ENCODE peak calls at places on chromosomes 7 and 10, in eight cellular contexts. Z is RWPE1, A is HepG2, N is A549, G is lower leg skin, P is GM10248, T is Panc1, D is lower lobe of right lung. B is an unnamed sample.

GRCh38 chr10:29257106-29257783 is 31.6 kb upstream of the LYZL1 start:
- DNase-seq in Z (peak; percentile 23), A (no peak), N (no peak), G (peak; percentile 65), P (no peak), T (no peak), D (no peak), B (no peak)

GRCh38 chr10:78176320-78177012 is 142.8 kb downstream of the RPS24 start:
- DNase-seq in Z (no peak), A (peak; percentile 15), N (no peak), G (no peak), P (no peak), T (no peak), D (no peak), B (no peak)

GRCh38 chr7:18345641-18346234 is 149.8 kb upstream of the HDAC9 start:
- DNase-seq in Z (peak; percentile 20), A (peak; percentile 35), N (peak; percentile 5), G (no peak), P (no peak), T (peak; percentile 43), D (no peak), B (no peak)

GRCh38 chr10:25933653-25934608 is at the start of gene MYO3A:
- DNase-seq in Z (no peak), A (no peak), N (no peak), G (no peak), P (peak; percentile 8), T (no peak), D (no peak), B (no peak)

GRCh38 chr7:117171106-117171505 is 151.8 kb downstream of the WNT2 start:
- DNase-seq in Z (no peak), A (peak; percentile 2), N (no peak), G (no peak), P (no peak), T (no peak), D (no peak), B (no peak)

GRCh38 chr7:25351761-25352160 is 123.5 kb upstream of the NPVF start:
- DNase-seq in Z (no peak), A (no peak), N (no peak), G (no peak), P (no peak), T (no peak), D (no peak), B (no peak)

GRCh38 chr7:30378275-30378674 is 93.9 kb downstream of the ZNRF2 start:
- DNase-seq in Z (no peak), A (peak; percentile 2), N (no peak), G (no peak), P (no peak), T (no peak), D (no peak), B (no peak)

GRCh38 chr7:19119901-19120486 is 2.6 kb upstream of the TWIST1 start:
- DNase-seq in Z (no peak), A (no peak), N (no peak), G (no peak), P (no peak), T (no peak), D (no peak), B (no peak)

GRCh38 chr10:32237644-32238345 is 109.2 kb downstream of the EPC1 start:
- DNase-seq in Z (peak; percentile 79), A (no peak), N (no peak), G (no peak), P (no peak), T (no peak), D (no peak), B (no peak)

GRCh38 chr10:121154846-121155245 is 303.7 kb downstream of the WDR11 start:
- DNase-seq in Z (peak; percentile 41), A (peak; percentile 72), N (no peak), G (peak; percentile 55), P (no peak), T (no peak), D (no peak), B (no peak)

GRCh38 chr10:6187278-6187677 is 15.5 kb upstream of the PFKFB3 start:
- DNase-seq in Z (no peak), A (no peak), N (no peak), G (no peak), P (no peak), T (no peak), D (no peak), B (no peak)

GRCh38 chr7:116672596-116673503 is 854 bp downstream of the MET start:
- DNase-seq in Z (no peak), A (peak; percentile 9), N (no peak), G (no peak), P (no peak), T (no peak), D (no peak), B (no peak)

GRCh38 chr7:151876112-151876898 is 610 bp downstream of the PRKAG2 start:
- DNase-seq in Z (peak; percentile 38), A (no peak), N (peak; percentile 35), G (peak; percentile 88), P (peak; percentile 45), T (no peak), D (peak; percentile 86), B (no peak)

GRCh38 chr7:105913947-105914346 is 37.5 kb upstream of the ATXN7L1 start:
- DNase-seq in Z (no peak), A (no peak), N (no peak), G (no peak), P (no peak), T (no peak), D (no peak), B (no peak)

GRCh38 chr7:151139791-151140190 is 27.7 kb downstream of the GBX1 start:
- DNase-seq in Z (no peak), A (no peak), N (no peak), G (no peak), P (no peak), T (no peak), D (no peak), B (no peak)

GRCh38 chr7:97342512-97342911 is 225.0 kb downstream of the SDHAF3 start:
- DNase-seq in Z (no peak), A (no peak), N (no peak), G (no peak), P (no peak), T (no peak), D (no peak), B (no peak)

GRCh38 chr10:12376211-12376610 is 26.9 kb downstream of the CAMK1D start:
- DNase-seq in Z (no peak), A (no peak), N (no peak), G (no peak), P (no peak), T (no peak), D (no peak), B (no peak)

GRCh38 chr10:36412942-36413341 is 712.5 kb upstream of the ANKRD30A start:
- DNase-seq in Z (peak; percentile 26), A (no peak), N (no peak), G (no peak), P (no peak), T (no peak), D (no peak), B (no peak)

GRCh38 chr10:125105155-125105554 is 55.2 kb downstream of the CTBP2 start:
- DNase-seq in Z (no peak), A (no peak), N (no peak), G (no peak), P (no peak), T (no peak), D (no peak), B (no peak)

GRCh38 chr7:101669307-101669706 is 40.2 kb upstream of the MYL10 start:
- DNase-seq in Z (no peak), A (no peak), N (no peak), G (no peak), P (no peak), T (no peak), D (no peak), B (no peak)
- TF ChIP-seq CTCF in Z (no peak), A (peak; percentile 33), N (no peak), G (no peak), P (no peak), T (no peak), D (peak; percentile 20), B (peak; percentile 58)

DNA sequence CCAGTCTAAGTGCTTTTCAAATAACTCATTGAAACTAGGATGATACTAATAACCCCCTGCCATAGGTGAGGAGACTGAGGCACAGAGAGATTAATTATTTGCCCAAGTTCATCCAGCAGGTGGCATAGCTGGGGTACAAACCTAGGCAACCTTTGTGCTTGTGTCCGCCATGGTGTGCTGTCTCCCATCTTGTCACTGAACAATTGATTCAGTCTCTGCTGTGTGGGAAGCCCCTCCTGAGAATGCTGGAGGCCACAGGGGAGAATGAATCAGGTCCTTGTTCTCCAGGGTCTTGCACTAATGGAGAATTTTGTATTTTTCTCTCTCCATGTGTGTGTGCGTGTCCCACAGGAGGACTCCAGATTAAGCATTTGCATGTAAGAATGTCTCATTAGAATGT is 15.8 kb upstream of the TMEM236 start:
- DNase-seq in Z (no peak), A (no peak), N (no peak), G (no peak), P (no peak), T (no peak), D (no peak), B (no peak)
- TF ChIP-seq CTCF in Z (no peak), A (peak; percentile 5), N (no peak), G (no peak), P (no peak), T (peak; percentile 26), D (no peak), B (no peak)

GRCh38 chr10:93416824-93417223 is 65.3 kb downstream of the MYOF start:
- DNase-seq in Z (no peak), A (no peak), N (no peak), G (no peak), P (no peak), T (no peak), D (no peak), B (no peak)

GRCh38 chr10:93417264-93417663 is 64.9 kb downstream of the MYOF start:
- DNase-seq in Z (no peak), A (no peak), N (no peak), G (no peak), P (no peak), T (no peak), D (no peak), B (no peak)

GRCh38 chr10:93417886-93418285 is 64.2 kb downstream of the MYOF start:
- DNase-seq in Z (no peak), A (no peak), N (no peak), G (no peak), P (no peak), T (no peak), D (no peak), B (no peak)

GRCh38 chr10:93413252-93413689 is 68.9 kb downstream of the MYOF start:
- DNase-seq in Z (no peak), A (no peak), N (no peak), G (no peak), P (no peak), T (no peak), D (no peak), B (no peak)

GRCh38 chr10:93415693-93416092 is 66.4 kb downstream of the MYOF start:
- DNase-seq in Z (no peak), A (no peak), N (no peak), G (no peak), P (no peak), T (no peak), D (no peak), B (no peak)
- TF ChIP-seq CTCF in Z (no peak), A (no peak), N (peak; percentile 29), G (no peak), P (no peak), T (no peak), D (no peak), B (peak; percentile 43)

DNA sequence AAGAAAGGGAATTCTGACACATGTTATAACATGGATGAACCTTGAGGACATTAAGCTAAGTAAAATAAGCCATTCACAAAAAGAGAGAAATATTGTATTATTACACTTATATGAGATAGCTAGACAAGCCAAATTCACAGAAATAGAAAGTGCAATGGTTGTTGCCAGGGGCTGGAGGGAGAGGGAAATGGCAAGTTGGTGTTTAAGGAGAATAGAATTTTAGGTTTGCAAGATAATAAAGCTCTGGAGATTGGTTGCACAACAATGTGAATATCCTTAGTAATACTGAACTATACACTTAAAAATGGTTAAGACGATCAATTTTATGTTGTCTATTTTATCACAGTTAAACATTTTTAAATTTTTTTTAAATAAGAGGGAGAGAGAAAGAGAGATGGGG is 25.0 kb upstream of the ADD3 start:
- DNase-seq in Z (no peak), A (no peak), N (no peak), G (no peak), P (no peak), T (no peak), D (no peak), B (no peak)
- TF ChIP-seq CTCF in Z (no peak), A (no peak), N (no peak), G (no peak), P (no peak), T (no peak), D (no peak), B (no peak)

B was measured in epithelial cell of proximal tubule.